ENCODE peak calls at places on chromosomes 2 and 18, in seven cellular contexts. N is Peyer's patch, J is dorsolateral prefrontal cortex, X is lower lobe of right lung, M is right cardiac atrium, W is GM06990, H is body of pancreas. C is an unnamed sample.

GRCh38 chr18:13387856-13388548 is 169.4 kb downstream of the LDLRAD4 start:
- DNase-seq in N (no peak), X (no peak), W (no peak), H (no peak), J (no peak), M (peak), C (peak)

GRCh38 chr2:14751581-14751980 is 119.1 kb downstream of the LRATD1 start:
- DNase-seq in M (no peak), H (peak), X (no peak), N (no peak), J (no peak), W (no peak), C (no peak)

GRCh38 chr2:43942001-43942400 is 53.8 kb downstream of the LRPPRC start:
- DNase-seq in J (no peak), H (no peak), M (no peak), N (no peak), X (no peak), W (no peak), C (no peak)

GRCh38 chr2:227472265-227473018 is 486 bp downstream of the AGFG1 start:
- DNase-seq in J (no peak), H (peak), X (peak), M (peak), N (peak), W (peak), C (peak)

GRCh38 chr18:69957071-69957620 is 9.5 kb upstream of the CD226 start:
- DNase-seq in X (no peak), W (no peak), J (no peak), H (no peak), M (no peak), N (no peak), C (no peak)

GRCh38 chr2:96159084-96159830 is 14.0 kb upstream of the DUSP2 start:
- DNase-seq in X (no peak), N (no peak), M (no peak), J (no peak), W (no peak), H (peak), C (peak)

GRCh38 chr2:164190700-164191099 is 430.6 kb downstream of the GRB14 start:
- DNase-seq in X (no peak), J (no peak), H (no peak), W (no peak), N (no peak), M (no peak), C (no peak)

GRCh38 chr2:217282531-217282930 is 422.7 kb upstream of the TNP1 start:
- DNase-seq in X (no peak), N (no peak), M (no peak), W (no peak), H (no peak), J (no peak), C (no peak)

GRCh38 chr2:59959944-59960343 is 593.5 kb downstream of the BCL11A start:
- DNase-seq in J (no peak), X (no peak), H (no peak), W (no peak), M (no peak), N (no peak), C (no peak)

GRCh38 chr2:20451346-20451745 is 4.5 kb downstream of the RHOB start:
- DNase-seq in N (no peak), M (no peak), W (no peak), H (no peak), X (no peak), J (no peak), C (no peak)

GRCh38 chr2:171718720-171719119 is 31.5 kb downstream of the DYNC1I2 start:
- DNase-seq in N (no peak), H (no peak), M (no peak), X (no peak), J (no peak), W (peak), C (no peak)

GRCh38 chr2:207231106-207231860 is 65.5 kb upstream of the KLF7 start:
- DNase-seq in H (no peak), X (no peak), M (no peak), J (no peak), N (no peak), W (no peak), C (no peak)

GRCh38 chr2:8098476-8098875 is 583.4 kb upstream of the ID2 start:
- DNase-seq in W (no peak), X (no peak), J (no peak), M (no peak), N (no peak), H (no peak), C (no peak)

GRCh38 chr2:58101500-58101899 is 54.9 kb downstream of the VRK2 start:
- DNase-seq in W (no peak), M (no peak), N (no peak), J (no peak), X (no peak), H (no peak), C (no peak)

GRCh38 chr18:74682998-74683311 is 85.3 kb downstream of the ZNF407 start:
- DNase-seq in W (no peak), X (no peak), H (no peak), M (no peak), N (no peak), J (no peak), C (no peak)

GRCh38 chr18:41121116-41121826 is 833.8 kb upstream of the PIK3C3 start:
- DNase-seq in J (no peak), W (no peak), M (no peak), N (no peak), H (no peak), X (no peak), C (no peak)

GRCh38 chr2:159065891-159066290 is 97.5 kb downstream of the TANC1 start:
- DNase-seq in N (no peak), J (no peak), W (no peak), M (no peak), H (no peak), X (no peak), C (no peak)

GRCh38 chr2:108351889-108352288 is 25.9 kb upstream of the SULT1C4 start:
- DNase-seq in W (no peak), J (no peak), H (no peak), N (no peak), X (no peak), M (no peak), C (no peak)

GRCh38 chr18:11767935-11768334 is 78.9 kb downstream of the GNAL start:
- DNase-seq in M (no peak), N (no peak), H (no peak), J (no peak), X (no peak), W (no peak), C (no peak)

GRCh38 chr2:8315766-8316165 is 366.1 kb upstream of the ID2 start:
- DNase-seq in W (no peak), M (peak), N (no peak), J (no peak), H (no peak), X (no peak), C (no peak)

GRCh38 chr18:12518326-12518725 is 110.6 kb downstream of the PRELID3A start:
- DNase-seq in W (no peak), X (no peak), N (no peak), M (no peak), H (no peak), J (no peak), C (no peak)

GRCh38 chr2:170771049-170771937 is 1.1 kb downstream of the ERICH2 start:
- DNase-seq in X (no peak), H (no peak), M (no peak), N (no peak), J (peak), W (peak), C (no peak)

GRCh38 chr18:24534271-24534670 is 73.8 kb downstream of the HRH4 start:
- DNase-seq in H (no peak), J (no peak), M (no peak), W (no peak), X (no peak), N (no peak), C (no peak)

DNA sequence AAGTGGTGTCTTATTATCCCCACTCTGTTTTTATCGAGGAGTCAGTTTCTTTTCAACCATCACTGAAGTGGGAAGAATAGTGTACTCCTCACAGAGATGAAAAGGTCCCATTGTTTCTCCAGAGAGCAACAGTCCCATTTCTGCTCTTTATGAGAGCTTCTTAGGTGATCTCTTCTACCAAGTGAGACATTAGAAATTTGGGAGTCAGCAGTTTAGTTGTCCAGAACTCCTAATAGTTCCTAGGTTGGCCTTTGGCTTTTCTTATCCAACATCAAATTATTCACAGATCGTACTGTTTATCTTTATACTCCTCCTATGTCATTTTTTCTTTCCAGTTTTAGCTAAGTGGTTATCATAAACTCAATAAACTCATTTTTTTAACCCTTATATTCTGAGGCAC is 213.1 kb downstream of the BABAM2 start:
- DNase-seq in N (no peak), W (no peak), M (no peak), H (no peak), J (no peak), X (no peak), C (no peak)
- H3K4me3 ChIP-seq in N (no peak), W (no peak), M (no peak), H (no peak), J (no peak), X (no peak), C (no peak)

GRCh38 chr2:131519466-131519865 is 8.2 kb upstream of the CCDC74A start:
- DNase-seq in M (no peak), J (peak), W (no peak), N (peak), X (no peak), H (no peak), C (peak)
- H3K4me3 ChIP-seq in M (no peak), J (no peak), W (no peak), N (no peak), X (no peak), H (no peak), C (no peak)

GRCh38 chr2:201118121-201118956 is 2.4 kb downstream of the CFLAR start:
- DNase-seq in H (peak), N (peak), W (peak), J (peak), X (peak), M (peak), C (peak)
- H3K4me3 ChIP-seq in H (peak), N (peak), W (peak), J (peak), X (peak), M (peak), C (peak)

DNA sequence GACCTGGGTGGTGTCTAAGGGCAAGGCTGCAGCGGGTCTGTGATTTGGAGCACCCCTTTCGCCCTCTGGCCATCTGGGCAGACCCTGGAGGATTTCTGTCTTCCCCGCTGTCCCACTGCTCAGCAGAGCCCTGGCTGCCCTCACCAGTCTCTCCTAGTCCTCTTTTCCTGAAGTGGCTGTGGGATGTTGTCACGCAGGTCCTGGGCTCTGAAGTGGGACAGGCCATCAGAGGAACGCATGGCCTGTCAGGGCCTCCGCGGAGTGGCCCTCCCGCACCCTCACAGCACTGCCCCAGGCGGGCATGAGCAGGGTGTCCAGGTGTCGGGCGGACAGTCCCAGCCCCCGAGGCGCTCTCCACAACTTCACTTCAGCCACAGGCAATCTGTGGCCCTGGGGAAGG is 1.1 kb upstream of the TMEM185B start:
- DNase-seq in H (no peak), X (no peak), N (peak), M (no peak), J (no peak), W (no peak), C (no peak)
- H3K4me3 ChIP-seq in H (no peak), X (peak), N (no peak), M (no peak), J (peak), W (peak), C (no peak)

DNA sequence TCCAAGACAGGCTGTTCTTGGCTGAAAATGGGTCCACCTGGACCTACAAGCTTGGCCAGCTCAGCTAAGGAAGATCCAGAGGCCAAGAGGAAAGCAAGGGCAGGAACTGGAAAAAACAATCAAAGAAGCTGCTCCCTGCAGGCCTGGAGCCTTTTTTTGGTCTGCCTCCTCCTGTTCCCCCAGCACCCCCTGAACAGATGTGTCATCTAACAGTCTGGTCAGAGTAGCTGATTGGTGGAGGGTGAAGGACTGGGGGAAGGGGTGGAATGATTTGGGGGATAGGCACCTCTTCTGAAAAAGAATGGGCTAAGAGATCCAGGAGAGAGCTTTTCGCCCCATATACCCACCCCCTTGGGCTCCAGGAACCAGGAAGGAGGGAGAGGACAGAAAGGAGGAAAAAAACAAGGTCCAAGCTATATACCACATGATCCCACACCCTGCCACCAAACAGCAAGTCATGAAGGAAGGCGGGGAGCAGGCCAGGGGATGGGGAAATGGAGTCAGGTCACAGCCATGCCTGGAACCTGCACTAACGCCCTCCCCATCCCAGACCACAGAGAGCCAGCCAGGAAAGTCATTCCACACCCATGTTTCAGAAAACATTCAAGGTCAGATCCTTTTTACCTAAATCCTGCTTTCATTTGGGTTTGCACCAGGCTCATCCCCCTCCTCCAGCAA is 2.0 kb downstream of the RAB11FIP5 start:
- DNase-seq in J (no peak), H (no peak), W (no peak), N (no peak), X (no peak), M (no peak), C (peak)
- H3K4me3 ChIP-seq in J (peak), H (no peak), W (no peak), N (no peak), X (peak), M (peak), C (peak)

GRCh38 chr2:81481994-81482368 is 1177.4 kb upstream of the LRRTM1 start:
- DNase-seq in W (no peak), X (no peak), M (no peak), H (no peak), J (no peak), N (no peak), C (no peak)
- H3K4me3 ChIP-seq in W (no peak), X (no peak), M (no peak), H (no peak), J (no peak), N (no peak), C (no peak)

GRCh38 chr2:5694016-5694690 is 2.0 kb downstream of the SOX11 start:
- DNase-seq in N (no peak), M (no peak), J (no peak), W (no peak), X (no peak), H (no peak), C (no peak)
- H3K4me3 ChIP-seq in N (no peak), M (peak), J (peak), W (no peak), X (no peak), H (no peak), C (no peak)

DNA sequence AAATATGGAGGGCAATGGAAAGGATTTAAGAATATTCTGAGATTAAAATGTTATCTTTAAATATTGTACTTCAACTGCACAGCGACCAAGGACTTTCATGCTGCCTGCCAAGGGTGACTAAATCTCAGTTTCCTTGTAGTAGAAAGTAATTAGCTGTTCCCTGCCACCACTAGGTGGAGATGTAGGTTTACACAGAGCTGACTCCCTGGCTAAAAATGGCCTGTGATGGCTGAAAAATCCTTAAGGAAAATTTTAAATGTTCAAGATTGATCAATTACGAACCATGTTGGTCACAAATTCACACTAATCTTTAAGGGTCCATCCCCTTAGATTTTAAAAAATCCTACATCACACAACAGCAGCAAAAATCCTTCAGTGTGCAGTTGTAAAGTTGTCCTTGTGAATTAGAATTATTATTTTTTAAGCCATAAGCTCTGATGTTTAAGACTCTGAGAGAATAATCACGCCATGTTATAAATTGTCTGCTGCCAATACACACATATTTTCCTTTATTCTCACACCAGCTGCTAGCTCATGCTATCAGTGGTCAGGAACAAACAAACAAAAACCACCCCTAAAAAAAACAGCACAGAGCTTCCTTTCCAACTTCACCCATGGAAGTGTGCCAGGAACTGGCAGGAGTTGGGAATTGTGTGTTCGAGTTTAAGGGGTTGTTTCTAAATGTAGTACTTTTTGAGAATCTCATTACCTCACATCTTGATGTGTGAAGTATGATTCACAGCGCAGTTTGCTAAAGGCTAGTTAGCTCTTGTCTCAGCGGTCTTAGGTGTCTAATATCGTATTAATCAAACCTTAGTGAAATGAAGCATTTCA is 399.8 kb downstream of the TMEM182 start:
- DNase-seq in J (no peak), H (peak), W (no peak), X (no peak), M (peak), N (no peak), C (no peak)
- H3K4me3 ChIP-seq in J (no peak), H (no peak), W (no peak), X (no peak), M (no peak), N (no peak), C (no peak)

GRCh38 chr2:136115183-136115751 is 2.7 kb downstream of the CXCR4 start:
- DNase-seq in H (no peak), X (no peak), M (no peak), N (no peak), W (no peak), J (no peak), C (no peak)
- H3K4me3 ChIP-seq in H (no peak), X (peak), M (no peak), N (peak), W (no peak), J (no peak), C (no peak)